ENCODE peak calls at places on chromosomes 3 and 15, in seven cellular contexts. T is activated CD8-positive, alpha-beta T cell treated with anti-CD3 and anti-CD28 coated beads for 36 hours; S is AG04450; H is activated CD4-positive, alpha-beta T cell treated with anti-CD3 and anti-CD28 coated beads, Interleukin-2, amount 50 U/mL, for 24 hours; E is naive thymus-derived CD4-positive, alpha-beta T cell; J is non-pigmented ciliary epithelial cell; C is activated T-cell treated with anti-CD3 and anti-CD28 coated beads for 1 hour. N is an unnamed sample.

GRCh38 chr15:79380755-79381499 is 51.2 kb upstream of the MINAR1 start:
- DNase-seq in T (peak; percentile 89), S (peak; percentile 45), H (peak; percentile 63), E (peak; percentile 55), J (peak; percentile 40), C (peak; percentile 73), N (peak; percentile 49)

GRCh38 chr3:100988080-100988479 is 5.1 kb downstream of the ABI3BP start:
- DNase-seq in T (no peak), S (no peak), H (no peak), E (no peak), J (no peak), C (no peak), N (no peak)

GRCh38 chr15:79572691-79573340 is 140.7 kb downstream of the MINAR1 start:
- DNase-seq in T (no peak), S (no peak), H (no peak), E (no peak), J (no peak), C (no peak), N (no peak)

GRCh38 chr3:188299068-188299467 is 145.1 kb downstream of the LPP start:
- DNase-seq in T (peak; percentile 63), S (no peak), H (peak; percentile 26), E (no peak), J (no peak), C (no peak), N (no peak)

GRCh38 chr3:22161315-22161714 is 410.3 kb upstream of the ZNF385D start:
- DNase-seq in T (no peak), S (no peak), H (no peak), E (no peak), J (no peak), C (no peak), N (no peak)

GRCh38 chr15:86231864-86232801 is 152.5 kb downstream of the AGBL1 start:
- DNase-seq in T (peak; percentile 45), S (no peak), H (peak; percentile 1), E (no peak), J (no peak), C (peak; percentile 7), N (peak; percentile 2)

GRCh38 chr15:90203922-90204321 is 2.8 kb downstream of the SEMA4B start:
- DNase-seq in T (no peak), S (no peak), H (no peak), E (no peak), J (no peak), C (no peak), N (no peak)

GRCh38 chr3:185789891-185790830 is 34.7 kb downstream of the IGF2BP2 start:
- DNase-seq in T (no peak), S (no peak), H (no peak), E (no peak), J (no peak), C (no peak), N (no peak)

GRCh38 chr3:128804017-128804816 is 75.2 kb upstream of the ACAD9 start:
- DNase-seq in T (peak; percentile 84), S (no peak), H (peak; percentile 80), E (no peak), J (no peak), C (no peak), N (peak; percentile 61)

N was measured in immature natural killer cell.